ENCODE peak calls at places on chromosomes 11 and 22, in eight cellular contexts. E is ovary, A is HFFc6, C is adrenal gland, P is kidney, W is uterus, F is nephron progenitor cell, T is transverse colon. S is an unnamed sample.

GRCh38 chr11:120563698-120564572 is 52.4 kb downstream of the GRIK4 start:
- DNase-seq in E (peak; percentile 81), A (no peak), C (peak; percentile 67), P (peak; percentile 82), W (no peak), F (peak; percentile 68), T (no peak), S (no peak)

GRCh38 chr11:94775576-94776327 is 7.6 kb downstream of the AMOTL1 start:
- DNase-seq in E (no peak), A (no peak), C (no peak), P (no peak), W (no peak), F (no peak), T (no peak), S (no peak)

GRCh38 chr11:113546757-113547507 is 71.7 kb upstream of the DRD2 start:
- DNase-seq in E (no peak), A (no peak), C (no peak), P (no peak), W (no peak), F (no peak), T (no peak), S (no peak)

GRCh38 chr11:94731921-94732601 is 36.1 kb upstream of the AMOTL1 start:
- DNase-seq in E (no peak), A (peak; percentile 92), C (peak; percentile 31), P (no peak), W (peak; percentile 26), F (no peak), T (no peak), S (peak; percentile 65)

GRCh38 chr11:2794947-2795346 is 90.6 kb downstream of the CDKN1C start:
- DNase-seq in E (peak; percentile 24), A (no peak), C (no peak), P (peak; percentile 50), W (peak; percentile 16), F (peak; percentile 0), T (peak; percentile 5), S (no peak)

GRCh38 chr22:35480143-35480542 is 60.5 kb upstream of the RASD2 start:
- DNase-seq in E (peak; percentile 41), A (peak; percentile 7), C (peak; percentile 40), P (peak; percentile 90), W (peak; percentile 75), F (no peak), T (peak; percentile 71), S (no peak)

GRCh38 chr11:29022676-29023075 is 914.5 kb downstream of the METTL15 start:
- DNase-seq in E (no peak), A (no peak), C (no peak), P (no peak), W (no peak), F (no peak), T (no peak), S (no peak)

GRCh38 chr11:335779-336665 is 15.4 kb upstream of the IFITM3 start:
- DNase-seq in E (peak; percentile 84), A (no peak), C (no peak), P (peak; percentile 90), W (peak; percentile 76), F (no peak), T (no peak), S (no peak)

GRCh38 chr22:34885852-34886251 is 180.1 kb upstream of the ISX start:
- DNase-seq in E (no peak), A (no peak), C (no peak), P (no peak), W (no peak), F (no peak), T (no peak), S (no peak)

GRCh38 chr11:25860677-25861445 is 471.1 kb upstream of the ANO3 start:
- DNase-seq in E (no peak), A (no peak), C (no peak), P (no peak), W (no peak), F (no peak), T (no peak), S (no peak)

GRCh38 chr11:1302461-1303073 is 6.9 kb downstream of the TOLLIP start:
- DNase-seq in E (peak; percentile 17), A (no peak), C (no peak), P (peak; percentile 70), W (no peak), F (no peak), T (no peak), S (no peak)

GRCh38 chr11:37972691-37973090 is 1374.7 kb upstream of the RAG2 start:
- DNase-seq in E (no peak), A (no peak), C (no peak), P (no peak), W (no peak), F (no peak), T (no peak), S (no peak)

GRCh38 chr22:41831828-41832552 is 915 bp upstream of the SREBF2 start:
- DNase-seq in E (no peak), A (no peak), C (no peak), P (no peak), W (no peak), F (no peak), T (no peak), S (no peak)

GRCh38 chr22:24703101-24703500 is 71.4 kb downstream of the PIWIL3 start:
- DNase-seq in E (no peak), A (no peak), C (no peak), P (no peak), W (no peak), F (no peak), T (peak; percentile 38), S (no peak)

GRCh38 chr11:355581-356458 is 13.5 kb upstream of the B4GALNT4 start:
- DNase-seq in E (peak; percentile 98), A (peak; percentile 87), C (peak; percentile 87), P (peak; percentile 99), W (peak; percentile 98), F (peak; percentile 92), T (peak; percentile 95), S (peak; percentile 97)

GRCh38 chr11:100892886-100893285 is 205.8 kb downstream of the ARHGAP42 start:
- DNase-seq in E (no peak), A (no peak), C (no peak), P (no peak), W (no peak), F (no peak), T (no peak), S (no peak)

GRCh38 chr11:14318581-14318981 is 40.4 kb downstream of the RRAS2 start:
- DNase-seq in E (no peak), A (no peak), C (no peak), P (no peak), W (no peak), F (no peak), T (no peak), S (no peak)

GRCh38 chr11:35811783-35812182 is 132.1 kb upstream of the LDLRAD3 start:
- DNase-seq in E (no peak), A (no peak), C (no peak), P (no peak), W (no peak), F (no peak), T (no peak), S (no peak)

GRCh38 chr22:27965547-27965946 is 46.5 kb upstream of the PITPNB start:
- DNase-seq in E (no peak), A (no peak), C (no peak), P (no peak), W (no peak), F (no peak), T (no peak), S (no peak)

GRCh38 chr11:112377946-112378345 is 117.3 kb upstream of the PLET1 start:
- DNase-seq in E (no peak), A (no peak), C (no peak), P (no peak), W (no peak), F (no peak), T (no peak), S (no peak)

GRCh38 chr11:26227311-26227710 is 104.6 kb upstream of the ANO3 start:
- DNase-seq in E (no peak), A (peak; percentile 82), C (no peak), P (no peak), W (no peak), F (no peak), T (no peak), S (peak; percentile 91)

GRCh38 chr11:22920939-22921565 is 60.8 kb upstream of the CCDC179 start:
- DNase-seq in E (no peak), A (peak; percentile 40), C (peak; percentile 27), P (no peak), W (no peak), F (peak; percentile 29), T (peak; percentile 8), S (peak; percentile 8)
- TF ChIP-seq CTCF in E (no peak), A (peak; percentile 82), C (peak; percentile 50), P (peak; percentile 38), W (peak; percentile 17), F (peak; percentile 75), T (peak; percentile 21), S (peak; percentile 81)

DNA sequence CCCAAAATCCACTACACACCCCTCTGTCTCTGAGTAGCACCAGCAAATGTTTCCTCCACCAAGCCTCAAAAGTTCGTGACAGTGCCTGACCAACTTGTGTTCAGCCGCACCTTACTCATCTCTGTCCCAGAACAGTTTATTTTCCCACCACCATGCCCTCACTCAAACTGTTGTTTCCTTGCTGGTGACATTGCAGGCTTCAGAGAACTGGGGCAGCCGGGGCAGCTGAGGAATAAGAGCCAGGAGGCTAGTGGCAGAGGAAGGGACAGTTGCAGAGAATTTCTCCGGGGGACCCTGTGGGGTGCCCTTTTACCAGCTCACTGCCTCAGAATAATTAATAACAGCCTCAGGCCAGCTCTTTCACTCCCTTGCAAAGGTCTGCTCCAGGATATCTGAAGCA is 709 bp upstream of the KCNE3 start:
- DNase-seq in E (no peak), A (no peak), C (no peak), P (no peak), W (no peak), F (no peak), T (no peak), S (no peak)
- TF ChIP-seq CTCF in E (no peak), A (no peak), C (no peak), P (no peak), W (no peak), F (no peak), T (no peak), S (no peak)

GRCh38 chr11:17564687-17565042 is 17.6 kb downstream of the OTOG start:
- DNase-seq in E (no peak), A (no peak), C (no peak), P (no peak), W (no peak), F (no peak), T (no peak), S (no peak)
- TF ChIP-seq CTCF in E (no peak), A (peak; percentile 44), C (no peak), P (no peak), W (no peak), F (peak; percentile 24), T (no peak), S (no peak)

DNA sequence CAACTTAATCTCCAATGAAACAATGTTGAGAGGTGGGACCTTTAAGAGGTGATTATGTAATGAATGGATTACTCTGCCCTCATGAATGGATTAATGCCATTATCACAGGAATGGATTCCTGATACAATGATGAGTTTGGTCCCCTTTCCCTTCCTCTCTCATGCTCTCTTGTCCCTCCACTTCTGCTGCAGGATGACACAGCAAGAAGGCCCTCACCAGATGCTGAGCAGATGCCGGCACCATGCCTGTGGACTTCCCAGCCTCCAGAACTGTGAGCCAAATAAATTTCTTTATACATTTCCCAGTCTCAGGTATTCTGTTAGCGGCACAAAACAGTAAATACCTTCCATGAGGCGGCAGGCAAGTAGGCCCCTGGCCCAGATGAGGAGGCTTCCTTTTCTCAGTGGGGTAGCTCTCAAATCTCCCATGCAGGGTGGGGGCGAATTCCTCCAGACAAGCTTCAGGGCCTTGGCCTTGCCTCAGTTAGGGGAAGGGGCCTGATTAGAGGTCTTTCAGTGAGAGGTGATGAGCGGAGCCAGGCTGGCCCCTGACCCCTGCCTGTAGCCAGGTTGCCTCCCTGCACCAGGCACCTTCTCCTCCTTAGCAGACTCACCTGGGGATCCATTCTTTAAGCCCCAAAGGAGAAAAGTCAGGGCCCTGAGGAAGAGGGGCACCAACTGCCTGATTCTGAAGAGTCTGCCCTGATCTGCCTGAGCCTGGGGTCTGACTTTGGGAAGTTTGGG is 86.0 kb downstream of the RRM1 start:
- DNase-seq in E (no peak), A (no peak), C (no peak), P (no peak), W (no peak), F (no peak), T (no peak), S (no peak)
- TF ChIP-seq CTCF in E (no peak), A (no peak), C (no peak), P (no peak), W (no peak), F (no peak), T (no peak), S (no peak)